ENCODE peak calls at places on chromosome 15, in seven cellular contexts. One of them, this sample, is unnamed. For H3K4me1 and H3K27me3, the result is how much of the 10 kb centered on the place peaks cover.

GRCh38 chr15:101620645-101621044 is 31.5 kb downstream of the TM2D3 start:
- DNase-seq in HCT116: no peak
- DNase-seq in cardiac muscle cell: no peak
- DNase-seq in stomach: no peak
- DNase-seq in spleen: no peak
- DNase-seq in fibroblast of lung: no peak
- DNase-seq in keratinocyte: no peak
- DNase-seq in this sample: no peak

GRCh38 chr15:27210176-27210575 is 239.2 kb downstream of the GABRG3 start:
- DNase-seq in HCT116: no peak
- DNase-seq in cardiac muscle cell: no peak
- DNase-seq in stomach: no peak
- DNase-seq in spleen: no peak
- DNase-seq in fibroblast of lung: no peak
- DNase-seq in keratinocyte: no peak
- DNase-seq in this sample: peak

GRCh38 chr15:58161436-58161835 is 23.3 kb downstream of the AQP9 start:
- DNase-seq in HCT116: no peak
- DNase-seq in cardiac muscle cell: no peak
- DNase-seq in stomach: no peak
- DNase-seq in spleen: no peak
- DNase-seq in fibroblast of lung: no peak
- DNase-seq in keratinocyte: no peak
- DNase-seq in this sample: no peak

GRCh38 chr15:98948456-98948855 is 59.1 kb downstream of the PGPEP1L start:
- DNase-seq in HCT116: no peak
- DNase-seq in cardiac muscle cell: no peak
- DNase-seq in stomach: no peak
- DNase-seq in spleen: peak
- DNase-seq in fibroblast of lung: no peak
- DNase-seq in keratinocyte: no peak
- DNase-seq in this sample: no peak

GRCh38 chr15:88627463-88627862 is 6.3 kb downstream of the AEN start:
- DNase-seq in HCT116: no peak
- DNase-seq in cardiac muscle cell: no peak
- DNase-seq in stomach: no peak
- DNase-seq in spleen: peak
- DNase-seq in fibroblast of lung: no peak
- DNase-seq in keratinocyte: no peak
- DNase-seq in this sample: no peak

GRCh38 chr15:95620934-95621579 is 709.4 kb upstream of the NR2F2 start:
- DNase-seq in HCT116: no peak
- DNase-seq in cardiac muscle cell: peak
- DNase-seq in stomach: no peak
- DNase-seq in spleen: no peak
- DNase-seq in fibroblast of lung: peak
- DNase-seq in keratinocyte: no peak
- DNase-seq in this sample: no peak

GRCh38 chr15:91655891-91656290 is 197.6 kb upstream of the SLCO3A1 start:
- DNase-seq in HCT116: no peak
- DNase-seq in cardiac muscle cell: no peak
- DNase-seq in stomach: no peak
- DNase-seq in spleen: no peak
- DNase-seq in fibroblast of lung: no peak
- DNase-seq in keratinocyte: no peak
- DNase-seq in this sample: no peak

GRCh38 chr15:98785796-98786581 is 137.7 kb downstream of the IGF1R start:
- DNase-seq in HCT116: no peak
- DNase-seq in cardiac muscle cell: no peak
- DNase-seq in stomach: peak
- DNase-seq in spleen: no peak
- DNase-seq in fibroblast of lung: no peak
- DNase-seq in keratinocyte: no peak
- DNase-seq in this sample: no peak

GRCh38 chr15:69555080-69555479 is 102.5 kb downstream of the RPLP1 start:
- DNase-seq in HCT116: no peak
- DNase-seq in cardiac muscle cell: no peak
- DNase-seq in stomach: no peak
- DNase-seq in spleen: no peak
- DNase-seq in fibroblast of lung: no peak
- DNase-seq in keratinocyte: no peak
- DNase-seq in this sample: no peak

GRCh38 chr15:95087253-95087609 is 855.9 kb downstream of the MCTP2 start:
- DNase-seq in HCT116: no peak
- DNase-seq in cardiac muscle cell: no peak
- DNase-seq in stomach: no peak
- DNase-seq in spleen: no peak
- DNase-seq in fibroblast of lung: peak
- DNase-seq in keratinocyte: no peak
- DNase-seq in this sample: no peak

GRCh38 chr15:48710952-48711495 is 65.5 kb upstream of the FBN1 start:
- DNase-seq in HCT116: no peak
- DNase-seq in cardiac muscle cell: no peak
- DNase-seq in stomach: no peak
- DNase-seq in spleen: no peak
- DNase-seq in fibroblast of lung: no peak
- DNase-seq in keratinocyte: no peak
- DNase-seq in this sample: no peak

GRCh38 chr15:74906193-74906449 is 530 bp downstream of the FAM219B start:
- DNase-seq in HCT116: no peak
- DNase-seq in cardiac muscle cell: peak
- DNase-seq in stomach: peak
- DNase-seq in spleen: no peak
- DNase-seq in fibroblast of lung: no peak
- DNase-seq in keratinocyte: no peak
- DNase-seq in this sample: no peak

GRCh38 chr15:88657326-88658069 is 18.7 kb downstream of the ISG20 start:
- DNase-seq in HCT116: peak
- DNase-seq in cardiac muscle cell: peak
- DNase-seq in stomach: peak
- DNase-seq in spleen: peak
- DNase-seq in fibroblast of lung: peak
- DNase-seq in keratinocyte: no peak
- DNase-seq in this sample: no peak

GRCh38 chr15:77059761-77060345 is 11.1 kb downstream of the TSPAN3 start:
- DNase-seq in HCT116: no peak
- DNase-seq in cardiac muscle cell: peak
- DNase-seq in stomach: no peak
- DNase-seq in spleen: no peak
- DNase-seq in fibroblast of lung: peak
- DNase-seq in keratinocyte: no peak
- DNase-seq in this sample: no peak

GRCh38 chr15:51688863-51689262 is 7.6 kb downstream of the SCG3 start:
- DNase-seq in HCT116: no peak
- DNase-seq in cardiac muscle cell: no peak
- DNase-seq in stomach: no peak
- DNase-seq in spleen: no peak
- DNase-seq in fibroblast of lung: no peak
- DNase-seq in keratinocyte: no peak
- DNase-seq in this sample: no peak

GRCh38 chr15:88238618-88239430 is 17.7 kb downstream of the NTRK3 start:
- DNase-seq in HCT116: no peak
- DNase-seq in cardiac muscle cell: peak
- DNase-seq in stomach: no peak
- DNase-seq in spleen: peak
- DNase-seq in fibroblast of lung: peak
- DNase-seq in keratinocyte: no peak
- DNase-seq in this sample: peak

GRCh38 chr15:60708684-60709083 is 229.7 kb upstream of the ICE2 start:
- DNase-seq in HCT116: no peak
- DNase-seq in cardiac muscle cell: peak
- DNase-seq in stomach: no peak
- DNase-seq in spleen: no peak
- DNase-seq in fibroblast of lung: peak
- DNase-seq in keratinocyte: no peak
- DNase-seq in this sample: no peak

GRCh38 chr15:28125673-28126651 is 26.8 kb upstream of the OCA2 start:
- DNase-seq in HCT116: peak
- DNase-seq in cardiac muscle cell: peak
- DNase-seq in stomach: no peak
- DNase-seq in spleen: no peak
- DNase-seq in fibroblast of lung: peak
- DNase-seq in keratinocyte: peak
- DNase-seq in this sample: peak

GRCh38 chr15:49901867-49902775 is 216.9 kb downstream of the ATP8B4 start:
- DNase-seq in HCT116: no peak
- DNase-seq in cardiac muscle cell: peak
- DNase-seq in stomach: no peak
- DNase-seq in spleen: no peak
- DNase-seq in fibroblast of lung: peak
- DNase-seq in keratinocyte: no peak
- DNase-seq in this sample: no peak

DNA sequence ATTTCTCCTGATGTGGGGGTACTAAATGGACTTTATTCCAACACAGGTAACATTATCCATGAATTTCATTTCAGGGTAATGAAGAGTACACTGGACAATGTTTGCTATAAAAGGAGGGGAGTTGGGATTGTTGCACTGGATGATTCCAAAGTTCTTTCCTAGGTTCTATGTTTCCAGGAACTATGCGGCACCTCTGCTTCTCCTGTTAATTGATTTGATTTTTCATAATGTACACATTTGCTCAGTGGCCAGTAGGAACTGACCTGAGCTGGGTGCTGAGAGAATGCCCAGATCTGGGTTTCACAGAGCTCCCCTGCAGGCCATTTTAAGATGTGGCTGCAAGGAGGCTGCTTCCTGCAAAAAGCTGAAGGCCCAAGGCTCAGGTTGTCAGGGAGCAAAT is 171.7 kb downstream of the KLF13 start:
- DNase-seq in HCT116: no peak
- DNase-seq in cardiac muscle cell: no peak
- DNase-seq in stomach: no peak
- DNase-seq in spleen: no peak
- DNase-seq in fibroblast of lung: no peak
- DNase-seq in keratinocyte: no peak
- DNase-seq in this sample: no peak
- TF ChIP-seq CTCF in HCT116: no peak
- TF ChIP-seq CTCF in cardiac muscle cell: no peak
- TF ChIP-seq CTCF in stomach: no peak
- TF ChIP-seq CTCF in spleen: no peak
- TF ChIP-seq CTCF in fibroblast of lung: no peak
- TF ChIP-seq CTCF in keratinocyte: no peak
- TF ChIP-seq CTCF in this sample: no peak

DNA sequence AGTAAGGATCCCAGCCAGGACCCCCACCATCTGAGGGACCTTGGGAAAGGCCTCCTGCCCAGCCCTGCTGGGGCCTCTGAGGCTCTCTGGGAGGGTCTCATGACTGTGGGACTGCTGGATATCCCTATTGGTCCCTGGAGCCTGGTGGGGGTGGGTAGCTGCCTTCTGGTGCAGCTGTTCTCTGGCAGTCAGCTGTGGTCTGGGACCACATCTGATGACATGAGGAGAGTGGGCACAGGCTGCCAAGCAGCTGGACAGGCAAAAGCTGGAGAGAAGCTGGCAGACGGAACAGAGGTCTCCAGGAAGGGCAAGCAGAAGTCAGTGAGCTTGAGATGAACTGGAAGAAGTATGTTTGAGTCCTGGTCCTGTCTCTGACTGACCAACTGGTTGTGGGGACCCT is 22.4 kb downstream of the PLEKHO2 start:
- DNase-seq in HCT116: no peak
- DNase-seq in cardiac muscle cell: no peak
- DNase-seq in stomach: no peak
- DNase-seq in spleen: no peak
- DNase-seq in fibroblast of lung: no peak
- DNase-seq in keratinocyte: no peak
- DNase-seq in this sample: no peak
- H3K4me1 ChIP-seq in HCT116: under half
- H3K4me1 ChIP-seq in cardiac muscle cell: under half
- H3K4me1 ChIP-seq in stomach: under half
- H3K4me1 ChIP-seq in spleen: half or more
- H3K4me1 ChIP-seq in fibroblast of lung: under half
- H3K4me1 ChIP-seq in keratinocyte: under half
- H3K4me1 ChIP-seq in this sample: under half

GRCh38 chr15:80343610-80344009 is 60.6 kb upstream of the ARNT2 start:
- DNase-seq in HCT116: no peak
- DNase-seq in cardiac muscle cell: peak
- DNase-seq in stomach: peak
- DNase-seq in spleen: no peak
- DNase-seq in fibroblast of lung: peak
- DNase-seq in keratinocyte: no peak
- DNase-seq in this sample: peak

GRCh38 chr15:80339601-80340000 is 64.6 kb upstream of the ARNT2 start:
- DNase-seq in HCT116: no peak
- DNase-seq in cardiac muscle cell: no peak
- DNase-seq in stomach: no peak
- DNase-seq in spleen: no peak
- DNase-seq in fibroblast of lung: no peak
- DNase-seq in keratinocyte: no peak
- DNase-seq in this sample: no peak

DNA sequence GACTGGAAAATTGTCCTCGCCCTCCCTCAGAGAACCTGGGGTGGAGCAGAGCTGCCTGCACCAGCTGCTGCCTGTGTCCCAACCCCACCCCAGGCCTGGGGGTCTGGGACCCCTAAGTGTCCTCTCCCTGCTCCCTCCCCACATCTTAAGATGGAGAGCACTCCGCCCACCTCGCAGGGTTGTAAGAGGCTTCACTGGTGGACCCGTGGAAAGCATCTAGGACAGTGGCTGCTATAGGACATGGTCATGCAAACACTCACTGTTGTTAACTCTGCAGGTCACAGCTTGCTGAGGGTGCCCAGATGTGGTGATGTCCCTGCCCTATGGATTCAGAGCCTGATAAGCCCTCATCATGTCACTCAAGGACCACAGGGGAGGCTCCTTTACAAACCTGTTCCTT is 62.0 kb upstream of the ARNT2 start:
- DNase-seq in HCT116: no peak
- DNase-seq in cardiac muscle cell: no peak
- DNase-seq in stomach: no peak
- DNase-seq in spleen: no peak
- DNase-seq in fibroblast of lung: no peak
- DNase-seq in keratinocyte: no peak
- DNase-seq in this sample: no peak
- H3K27me3 ChIP-seq in HCT116: under half
- H3K27me3 ChIP-seq in cardiac muscle cell: under half
- H3K27me3 ChIP-seq in stomach: under half
- H3K27me3 ChIP-seq in spleen: under half
- H3K27me3 ChIP-seq in fibroblast of lung: under half
- H3K27me3 ChIP-seq in keratinocyte: under half
- H3K27me3 ChIP-seq in this sample: under half

DNA sequence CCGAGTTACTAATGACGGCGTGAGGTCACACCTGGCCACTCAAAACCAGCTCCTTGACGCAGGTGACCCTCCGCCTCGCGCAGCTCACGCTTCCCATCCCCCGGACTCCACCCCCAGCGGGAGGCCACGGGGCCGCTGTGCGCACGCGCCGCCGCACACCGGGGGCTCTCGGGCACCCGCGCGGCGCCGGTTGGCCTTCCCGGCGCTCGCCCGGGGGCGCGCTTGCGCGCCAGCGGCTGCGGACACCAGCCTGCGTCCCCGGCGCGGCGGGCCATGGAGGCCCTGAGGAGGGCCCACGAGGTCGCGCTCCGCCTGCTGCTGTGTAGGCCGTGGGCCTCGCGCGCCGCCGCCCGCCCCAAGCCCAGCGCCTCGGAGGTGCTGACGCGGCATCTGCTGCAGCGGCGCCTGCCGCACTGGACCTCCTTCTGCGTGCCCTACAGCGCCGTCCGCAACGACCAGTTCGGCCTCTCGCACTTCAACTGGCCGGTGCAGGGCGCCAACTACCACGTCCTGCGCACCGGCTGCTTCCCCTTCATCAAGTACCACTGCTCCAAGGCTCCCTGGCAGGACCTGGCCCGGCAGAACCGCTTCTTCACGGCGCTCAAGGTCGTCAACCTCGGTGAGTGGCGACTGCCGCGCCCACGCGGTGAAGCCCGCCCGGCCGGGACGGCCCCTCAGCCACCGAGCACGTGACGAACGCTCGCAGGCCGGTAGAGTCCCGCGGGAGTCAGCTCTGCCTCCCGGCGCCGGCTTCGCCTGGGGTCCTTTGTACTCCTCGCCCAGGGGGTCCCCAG is at the start of gene C15orf61:
- DNase-seq in HCT116: peak
- DNase-seq in cardiac muscle cell: peak
- DNase-seq in stomach: peak
- DNase-seq in spleen: peak
- DNase-seq in fibroblast of lung: peak
- DNase-seq in keratinocyte: no peak
- DNase-seq in this sample: peak
- TF ChIP-seq CTCF in HCT116: no peak
- TF ChIP-seq CTCF in cardiac muscle cell: no peak
- TF ChIP-seq CTCF in stomach: no peak
- TF ChIP-seq CTCF in spleen: no peak
- TF ChIP-seq CTCF in fibroblast of lung: peak
- TF ChIP-seq CTCF in keratinocyte: no peak
- TF ChIP-seq CTCF in this sample: no peak